ENCODE peak calls at places on chromosome 3, in nine cellular contexts. P, R, U, O, G, H, A, S and T are unnamed samples.

GRCh38 chr3:12049675-12050074 is 45.5 kb downstream of the SYN2 start:
- DNase-seq in U (peak), O (no peak), S (no peak), H (peak), A (no peak), G (no peak), P (no peak), R (no peak), T (no peak)

GRCh38 chr3:120145498-120146285 is 51.4 kb upstream of the GSK3B start:
- DNase-seq in P (no peak), S (no peak), G (no peak), R (no peak), U (peak), O (no peak), A (no peak), H (peak), T (no peak)

GRCh38 chr3:139213936-139214335 is 129.9 kb upstream of the MRPS22 start:
- DNase-seq in U (no peak), O (no peak), P (no peak), R (no peak), A (no peak), H (no peak), S (no peak), G (no peak), T (no peak)

GRCh38 chr3:129181834-129182233 is 1.9 kb downstream of the CNBP start:
- DNase-seq in S (no peak), P (no peak), A (no peak), R (no peak), O (no peak), H (no peak), U (no peak), G (no peak), T (no peak)

GRCh38 chr3:55485208-55485791 is 1.8 kb downstream of the WNT5A start:
- DNase-seq in S (peak), A (peak), H (peak), P (no peak), O (peak), U (peak), G (no peak), R (peak), T (peak)

GRCh38 chr3:64417816-64418215 is 192.6 kb upstream of the PRICKLE2 start:
- DNase-seq in S (peak), P (no peak), R (no peak), U (peak), O (no peak), H (peak), A (no peak), G (no peak), T (no peak)

GRCh38 chr3:179463299-179463698 is 12.0 kb upstream of the GNB4 start:
- DNase-seq in O (no peak), U (peak), S (no peak), P (no peak), A (no peak), R (no peak), G (no peak), H (no peak), T (no peak)

GRCh38 chr3:51557993-51558392 is 19.5 kb downstream of the RAD54L2 start:
- DNase-seq in H (no peak), G (no peak), R (no peak), O (no peak), U (no peak), P (no peak), A (no peak), S (no peak), T (no peak)

GRCh38 chr3:128493221-128494151 is 485 bp upstream of the GATA2 start:
- DNase-seq in P (no peak), A (no peak), H (no peak), U (no peak), O (no peak), G (no peak), R (no peak), S (no peak), T (no peak)